ENCODE peak calls at places on chromosomes 12 and 14, in six cellular contexts. One of them, this sample, is unnamed.

GRCh38 chr12:12868836-12869235 is 22.5 kb upstream of the GPRC5A start:
- DNase-seq in neuronal stem cell: no peak
- DNase-seq in IMR-90: no peak
- DNase-seq in WERI-Rb-1: no peak
- DNase-seq in HCT116: no peak
- DNase-seq in AG09309: no peak
- DNase-seq in this sample: no peak

GRCh38 chr12:29255061-29255460 is 106.0 kb downstream of the FAR2 start:
- DNase-seq in neuronal stem cell: no peak
- DNase-seq in IMR-90: no peak
- DNase-seq in WERI-Rb-1: peak; percentile 46
- DNase-seq in HCT116: no peak
- DNase-seq in AG09309: no peak
- DNase-seq in this sample: no peak

GRCh38 chr12:49066120-49066519 is 3.7 kb downstream of the RHEBL1 start:
- DNase-seq in neuronal stem cell: no peak
- DNase-seq in IMR-90: no peak
- DNase-seq in WERI-Rb-1: no peak
- DNase-seq in HCT116: no peak
- DNase-seq in AG09309: no peak
- DNase-seq in this sample: no peak

GRCh38 chr14:67940476-67940875 is 120.9 kb downstream of the RAD51B start:
- DNase-seq in neuronal stem cell: no peak
- DNase-seq in IMR-90: peak; percentile 36
- DNase-seq in WERI-Rb-1: no peak
- DNase-seq in HCT116: no peak
- DNase-seq in AG09309: peak; percentile 28
- DNase-seq in this sample: no peak

GRCh38 chr14:90177537-90178189 is 78.7 kb upstream of the PSMC1 start:
- DNase-seq in neuronal stem cell: no peak
- DNase-seq in IMR-90: peak; percentile 28
- DNase-seq in WERI-Rb-1: no peak
- DNase-seq in HCT116: no peak
- DNase-seq in AG09309: no peak
- DNase-seq in this sample: no peak

GRCh38 chr12:52254180-52254964 is 20.1 kb upstream of the KRT86 start:
- DNase-seq in neuronal stem cell: no peak
- DNase-seq in IMR-90: no peak
- DNase-seq in WERI-Rb-1: no peak
- DNase-seq in HCT116: no peak
- DNase-seq in AG09309: no peak
- DNase-seq in this sample: no peak

GRCh38 chr12:83102499-83102898 is 415.8 kb downstream of the TMTC2 start:
- DNase-seq in neuronal stem cell: no peak
- DNase-seq in IMR-90: peak; percentile 38
- DNase-seq in WERI-Rb-1: no peak
- DNase-seq in HCT116: no peak
- DNase-seq in AG09309: no peak
- DNase-seq in this sample: no peak

GRCh38 chr12:67853204-67853603 is 136.0 kb upstream of the IFNG-AS1 start:
- DNase-seq in neuronal stem cell: no peak
- DNase-seq in IMR-90: peak; percentile 35
- DNase-seq in WERI-Rb-1: no peak
- DNase-seq in HCT116: no peak
- DNase-seq in AG09309: peak; percentile 66
- DNase-seq in this sample: no peak

GRCh38 chr12:30909088-30909688 is 17.4 kb upstream of the TSPAN11 start:
- DNase-seq in neuronal stem cell: no peak
- DNase-seq in IMR-90: no peak
- DNase-seq in WERI-Rb-1: no peak
- DNase-seq in HCT116: no peak
- DNase-seq in AG09309: peak; percentile 5
- DNase-seq in this sample: no peak

GRCh38 chr12:80268924-80269749 is 169.8 kb downstream of the OTOGL start:
- DNase-seq in neuronal stem cell: no peak
- DNase-seq in IMR-90: peak; percentile 93
- DNase-seq in WERI-Rb-1: no peak
- DNase-seq in HCT116: peak; percentile 54
- DNase-seq in AG09309: peak; percentile 45
- DNase-seq in this sample: peak; percentile 92

GRCh38 chr12:44000309-44000952 is 164.6 kb downstream of the TMEM117 start:
- DNase-seq in neuronal stem cell: peak; percentile 30
- DNase-seq in IMR-90: peak; percentile 31
- DNase-seq in WERI-Rb-1: peak; percentile 65
- DNase-seq in HCT116: peak; percentile 60
- DNase-seq in AG09309: peak; percentile 18
- DNase-seq in this sample: peak; percentile 85
- H3K4me3 ChIP-seq in neuronal stem cell: no peak overlapping the region
- H3K4me3 ChIP-seq in IMR-90: no peak overlapping the region
- H3K4me3 ChIP-seq in WERI-Rb-1: no peak overlapping the region
- H3K4me3 ChIP-seq in HCT116: no peak overlapping the region
- H3K4me3 ChIP-seq in AG09309: no peak overlapping the region
- H3K4me3 ChIP-seq in this sample: no peak overlapping the region

GRCh38 chr14:23366163-23366921 is 1.4 kb upstream of the EFS start:
- DNase-seq in neuronal stem cell: peak; percentile 94
- DNase-seq in IMR-90: peak; percentile 72
- DNase-seq in WERI-Rb-1: peak; percentile 96
- DNase-seq in HCT116: no peak
- DNase-seq in AG09309: no peak
- DNase-seq in this sample: peak; percentile 83
- H3K4me3 ChIP-seq in neuronal stem cell: peak overlapping the region; percentile 94
- H3K4me3 ChIP-seq in IMR-90: peak overlapping the region; percentile 55
- H3K4me3 ChIP-seq in WERI-Rb-1: peak overlapping the region; percentile 79
- H3K4me3 ChIP-seq in HCT116: no peak overlapping the region
- H3K4me3 ChIP-seq in AG09309: peak overlapping the region; percentile 47
- H3K4me3 ChIP-seq in this sample: peak overlapping the region; percentile 66

GRCh38 chr12:5944688-5945070 is 380 bp downstream of the ANO2 start:
- DNase-seq in neuronal stem cell: no peak
- DNase-seq in IMR-90: no peak
- DNase-seq in WERI-Rb-1: no peak
- DNase-seq in HCT116: no peak
- DNase-seq in AG09309: no peak
- DNase-seq in this sample: no peak
- H3K4me3 ChIP-seq in neuronal stem cell: peak overlapping the region; percentile 58
- H3K4me3 ChIP-seq in IMR-90: peak overlapping the region; percentile 48
- H3K4me3 ChIP-seq in WERI-Rb-1: peak overlapping the region; percentile 78
- H3K4me3 ChIP-seq in HCT116: no peak overlapping the region
- H3K4me3 ChIP-seq in AG09309: peak overlapping the region; percentile 31
- H3K4me3 ChIP-seq in this sample: peak overlapping the region; percentile 23

GRCh38 chr14:57392830-57393229 is 2.4 kb downstream of the NAA30 start:
- DNase-seq in neuronal stem cell: no peak
- DNase-seq in IMR-90: no peak
- DNase-seq in WERI-Rb-1: no peak
- DNase-seq in HCT116: no peak
- DNase-seq in AG09309: no peak
- DNase-seq in this sample: no peak
- H3K4me3 ChIP-seq in neuronal stem cell: peak overlapping the region; percentile 75
- H3K4me3 ChIP-seq in IMR-90: peak overlapping the region; percentile 10
- H3K4me3 ChIP-seq in WERI-Rb-1: no peak overlapping the region
- H3K4me3 ChIP-seq in HCT116: no peak overlapping the region
- H3K4me3 ChIP-seq in AG09309: no peak overlapping the region
- H3K4me3 ChIP-seq in this sample: peak overlapping the region; percentile 66

GRCh38 chr12:75481013-75481705 is 604 bp downstream of the GLIPR1 start:
- DNase-seq in neuronal stem cell: no peak
- DNase-seq in IMR-90: no peak
- DNase-seq in WERI-Rb-1: no peak
- DNase-seq in HCT116: no peak
- DNase-seq in AG09309: no peak
- DNase-seq in this sample: no peak
- H3K4me3 ChIP-seq in neuronal stem cell: no peak overlapping the region
- H3K4me3 ChIP-seq in IMR-90: peak overlapping the region; percentile 66
- H3K4me3 ChIP-seq in WERI-Rb-1: no peak overlapping the region
- H3K4me3 ChIP-seq in HCT116: no peak overlapping the region
- H3K4me3 ChIP-seq in AG09309: peak overlapping the region; percentile 36
- H3K4me3 ChIP-seq in this sample: peak overlapping the region; percentile 21

GRCh38 chr12:26845057-26845666 is 12.2 kb upstream of the ITPR2 start:
- DNase-seq in neuronal stem cell: peak; percentile 29
- DNase-seq in IMR-90: peak; percentile 34
- DNase-seq in WERI-Rb-1: peak; percentile 58
- DNase-seq in HCT116: peak; percentile 44
- DNase-seq in AG09309: no peak
- DNase-seq in this sample: peak; percentile 46

GRCh38 chr12:26848156-26848825 is 15.3 kb upstream of the ITPR2 start:
- DNase-seq in neuronal stem cell: no peak
- DNase-seq in IMR-90: peak; percentile 63
- DNase-seq in WERI-Rb-1: no peak
- DNase-seq in HCT116: no peak
- DNase-seq in AG09309: no peak
- DNase-seq in this sample: peak; percentile 69

GRCh38 chr12:26846419-26846818 is 13.4 kb upstream of the ITPR2 start:
- DNase-seq in neuronal stem cell: no peak
- DNase-seq in IMR-90: no peak
- DNase-seq in WERI-Rb-1: no peak
- DNase-seq in HCT116: no peak
- DNase-seq in AG09309: no peak
- DNase-seq in this sample: no peak

GRCh38 chr12:26847431-26847830 is 14.4 kb upstream of the ITPR2 start:
- DNase-seq in neuronal stem cell: no peak
- DNase-seq in IMR-90: no peak
- DNase-seq in WERI-Rb-1: no peak
- DNase-seq in HCT116: no peak
- DNase-seq in AG09309: no peak
- DNase-seq in this sample: no peak

GRCh38 chr12:26845984-26846383 is 13.0 kb upstream of the ITPR2 start:
- DNase-seq in neuronal stem cell: no peak
- DNase-seq in IMR-90: peak; percentile 97
- DNase-seq in WERI-Rb-1: no peak
- DNase-seq in HCT116: no peak
- DNase-seq in AG09309: peak; percentile 91
- DNase-seq in this sample: no peak
- H3K4me3 ChIP-seq in neuronal stem cell: no peak overlapping the region
- H3K4me3 ChIP-seq in IMR-90: no peak overlapping the region
- H3K4me3 ChIP-seq in WERI-Rb-1: no peak overlapping the region
- H3K4me3 ChIP-seq in HCT116: no peak overlapping the region
- H3K4me3 ChIP-seq in AG09309: no peak overlapping the region
- H3K4me3 ChIP-seq in this sample: no peak overlapping the region

GRCh38 chr12:121536058-121536928 is 44.5 kb downstream of the KDM2B start:
- DNase-seq in neuronal stem cell: peak; percentile 83
- DNase-seq in IMR-90: peak; percentile 88
- DNase-seq in WERI-Rb-1: peak; percentile 90
- DNase-seq in HCT116: no peak
- DNase-seq in AG09309: peak; percentile 46
- DNase-seq in this sample: peak; percentile 54
- H3K4me3 ChIP-seq in neuronal stem cell: peak overlapping the region; percentile 45
- H3K4me3 ChIP-seq in IMR-90: peak overlapping the region; percentile 19
- H3K4me3 ChIP-seq in WERI-Rb-1: peak overlapping the region; percentile 67
- H3K4me3 ChIP-seq in HCT116: peak overlapping the region; percentile 69
- H3K4me3 ChIP-seq in AG09309: peak overlapping the region; percentile 50
- H3K4me3 ChIP-seq in this sample: peak overlapping the region; percentile 39

DNA sequence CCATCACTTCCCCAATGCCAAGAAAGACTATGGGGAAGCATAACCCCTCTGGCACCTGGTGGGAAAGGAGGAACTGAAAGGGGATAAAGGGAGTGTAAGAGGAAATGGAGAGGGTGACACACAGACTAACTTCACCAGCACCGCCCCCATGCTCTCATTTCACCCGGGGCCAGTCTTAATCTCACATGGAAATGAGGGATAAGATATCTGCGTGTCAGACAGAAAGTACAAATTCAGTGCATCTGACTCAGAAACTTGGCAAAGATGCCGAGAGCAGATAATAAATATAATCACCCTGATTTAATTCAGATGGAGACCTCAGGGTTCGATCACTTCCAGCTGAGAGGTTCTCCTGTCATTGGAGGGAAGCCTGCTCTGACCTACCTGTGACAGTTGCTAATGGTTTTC is 191.6 kb downstream of the DUSP6 start:
- DNase-seq in neuronal stem cell: no peak
- DNase-seq in IMR-90: peak; percentile 88
- DNase-seq in WERI-Rb-1: no peak
- DNase-seq in HCT116: no peak
- DNase-seq in AG09309: peak; percentile 64
- DNase-seq in this sample: peak; percentile 94
- H3K4me3 ChIP-seq in neuronal stem cell: no peak overlapping the region
- H3K4me3 ChIP-seq in IMR-90: no peak overlapping the region
- H3K4me3 ChIP-seq in WERI-Rb-1: no peak overlapping the region
- H3K4me3 ChIP-seq in HCT116: no peak overlapping the region
- H3K4me3 ChIP-seq in AG09309: no peak overlapping the region
- H3K4me3 ChIP-seq in this sample: no peak overlapping the region